ENCODE peak calls at places on chromosomes 7 and 10, in four cellular contexts. E is OCI-LY7, Z is body of pancreas, V is fibroblast of lung. R is an unnamed sample.

GRCh38 chr7:43864126-43864525 is 5.2 kb downstream of the MRPS24 start:
- DNase-seq in Z (no peak), E (no peak), V (no peak), R (no peak)

GRCh38 chr10:96709525-96709924 is 10.8 kb downstream of the PIK3AP1 start:
- DNase-seq in E (no peak), Z (no peak), V (no peak), R (no peak)

GRCh38 chr10:115772606-115773005 is 500.4 kb downstream of the GFRA1 start:
- DNase-seq in E (no peak), Z (no peak), V (peak; percentile 79), R (peak; percentile 89)

GRCh38 chr7:144534655-144535395 is 131.3 kb upstream of the NOBOX start:
- DNase-seq in V (no peak), E (no peak), Z (no peak), R (no peak)

GRCh38 chr10:21759232-21759631 is 225.2 kb downstream of the MLLT10 start:
- DNase-seq in Z (no peak), E (no peak), V (no peak), R (no peak)

GRCh38 chr7:128135275-128136214 is 104.3 kb upstream of the LRRC4 start:
- DNase-seq in E (peak; percentile 71), Z (peak; percentile 39), V (peak; percentile 49), R (peak; percentile 51)

GRCh38 chr7:66741706-66742053 is 1.1 kb downstream of the RABGEF1 start:
- DNase-seq in Z (peak; percentile 37), E (no peak), V (peak; percentile 29), R (peak; percentile 38)

GRCh38 chr10:102645741-102646609 is 1.7 kb downstream of the TRIM8 start:
- DNase-seq in E (peak; percentile 82), V (peak; percentile 99), Z (peak; percentile 74), R (peak; percentile 95)

GRCh38 chr10:2477154-2477553 is 590.2 kb upstream of the PFKP start:
- DNase-seq in Z (no peak), E (no peak), V (no peak), R (no peak)

GRCh38 chr7:107938448-107939250 is 47.7 kb downstream of the DLD start:
- DNase-seq in E (no peak), V (peak; percentile 57), Z (no peak), R (peak; percentile 34)

GRCh38 chr10:31897506-31897905 is 31.1 kb downstream of the ARHGAP12 start:
- DNase-seq in V (peak; percentile 21), E (no peak), Z (no peak), R (peak; percentile 37)

GRCh38 chr10:14384915-14385314 is 54.2 kb upstream of the FRMD4A start:
- DNase-seq in Z (no peak), E (no peak), V (no peak), R (no peak)

GRCh38 chr7:104137971-104138370 is 69.8 kb downstream of the ORC5 start:
- DNase-seq in V (peak; percentile 44), E (no peak), Z (no peak), R (peak; percentile 38)

GRCh38 chr10:100996678-100997363 is 2.8 kb upstream of the LZTS2 start:
- DNase-seq in V (no peak), Z (peak; percentile 50), E (peak; percentile 57), R (no peak)

GRCh38 chr7:30937426-30937825 is 25.8 kb downstream of the AQP1 start:
- DNase-seq in E (no peak), Z (no peak), V (no peak), R (no peak)

GRCh38 chr7:72751978-72752377 is 76.0 kb downstream of the TYW1B start:
- DNase-seq in E (no peak), V (no peak), Z (no peak), R (no peak)

GRCh38 chr10:98424308-98425254 is 9.6 kb upstream of the PYROXD2 start:
- DNase-seq in V (no peak), Z (no peak), E (no peak), R (no peak)

GRCh38 chr10:129792864-129793263 is 171.2 kb downstream of the EBF3 start:
- DNase-seq in V (no peak), E (no peak), Z (no peak), R (no peak)

GRCh38 chr10:86310291-86310690 is 56.3 kb downstream of the GRID1 start:
- DNase-seq in E (no peak), V (no peak), Z (no peak), R (no peak)

GRCh38 chr7:29951206-29951605 is 38.4 kb downstream of the SCRN1 start:
- DNase-seq in E (no peak), V (no peak), Z (no peak), R (no peak)

GRCh38 chr7:44733708-44734481 is 14.8 kb upstream of the ZMIZ2 start:
- DNase-seq in V (peak; percentile 66), Z (no peak), E (no peak), R (peak; percentile 90)

GRCh38 chr7:107961399-107961798 is 41.6 kb downstream of the LAMB1 start:
- DNase-seq in Z (peak; percentile 37), E (no peak), V (peak; percentile 50), R (peak; percentile 55)

GRCh38 chr7:49776994-49777393 is 3.6 kb downstream of the VWC2 start:
- DNase-seq in E (no peak), V (no peak), Z (no peak), R (no peak)

GRCh38 chr7:77223261-77223660 is 23.6 kb upstream of the FGL2 start:
- DNase-seq in Z (no peak), E (no peak), V (no peak), R (no peak)

GRCh38 chr10:110864662-110865140 is 7.0 kb upstream of the PDCD4 start:
- DNase-seq in Z (no peak), E (peak; percentile 89), V (no peak), R (peak; percentile 11)

GRCh38 chr7:75646551-75647102 is 92.1 kb downstream of the HIP1 start:
- DNase-seq in E (no peak), V (no peak), Z (no peak), R (no peak)

GRCh38 chr7:117152213-117153007 is 170.4 kb downstream of the WNT2 start:
- DNase-seq in V (no peak), Z (no peak), E (no peak), R (no peak)

GRCh38 chr7:136179154-136179553 is 202.0 kb upstream of the MTPN start:
- DNase-seq in V (no peak), Z (no peak), E (no peak), R (no peak)

GRCh38 chr10:21929070-21929469 is 74.5 kb downstream of the DNAJC1 start:
- DNase-seq in E (no peak), V (no peak), Z (no peak), R (peak; percentile 11)

GRCh38 chr10:11782793-11783557 is 40.2 kb upstream of the PROSER2 start:
- DNase-seq in V (peak; percentile 70), E (peak; percentile 75), Z (no peak), R (peak; percentile 77)
- TF ChIP-seq CTCF in V (peak; percentile 52), E (peak; percentile 91), Z (peak; percentile 77), R (peak; percentile 61)

GRCh38 chr10:121378402-121378801 is 219.8 kb downstream of the FGFR2 start:
- DNase-seq in Z (no peak), V (no peak), E (no peak), R (no peak)

GRCh38 chr10:121374121-121374520 is 224.1 kb downstream of the FGFR2 start:
- DNase-seq in V (no peak), E (no peak), Z (no peak), R (no peak)

GRCh38 chr10:121375201-121375600 is 223.0 kb downstream of the FGFR2 start:
- DNase-seq in Z (no peak), V (no peak), E (no peak), R (no peak)

GRCh38 chr10:121380211-121380610 is 218.0 kb downstream of the FGFR2 start:
- DNase-seq in E (no peak), V (no peak), Z (no peak), R (no peak)

GRCh38 chr10:121379025-121379424 is 219.2 kb downstream of the FGFR2 start:
- DNase-seq in V (no peak), Z (no peak), E (no peak), R (no peak)
- H3K4me3 ChIP-seq in V (no peak overlapping the region), Z (no peak overlapping the region), E (no peak overlapping the region), R (no peak overlapping the region)

DNA sequence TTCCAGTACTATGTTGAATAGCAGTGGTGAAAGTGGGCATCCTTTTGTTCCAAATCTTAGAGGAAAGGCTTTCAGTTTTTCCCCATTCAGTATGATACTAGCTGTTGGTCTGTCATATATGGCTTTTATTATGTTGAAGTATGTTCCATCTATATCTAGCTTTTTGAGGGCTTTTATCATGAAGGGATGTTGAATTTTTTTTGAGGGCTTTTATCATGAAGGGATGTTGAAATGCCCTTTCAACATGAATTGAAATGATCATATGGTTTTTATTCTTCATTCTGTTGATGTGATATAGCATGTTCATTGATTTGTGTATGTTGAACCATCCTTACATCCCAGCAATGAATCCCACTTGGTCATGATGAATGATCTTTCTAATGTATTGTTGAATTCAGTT is 75.3 kb downstream of the KIF20B start:
- DNase-seq in V (no peak), E (no peak), Z (no peak), R (no peak)
- TF ChIP-seq CTCF in V (no peak), E (no peak), Z (no peak), R (no peak)

GRCh38 chr7:134785842-134786241 is 6.4 kb downstream of the CALD1 start:
- DNase-seq in V (no peak), Z (no peak), E (no peak), R (no peak)
- H3K4me3 ChIP-seq in V (no peak overlapping the region), Z (no peak overlapping the region), E (no peak overlapping the region), R (no peak overlapping the region)

GRCh38 chr7:80732635-80733034 is 94.2 kb downstream of the CD36 start:
- DNase-seq in Z (no peak), E (peak; percentile 10), V (no peak), R (no peak)
- TF ChIP-seq CTCF in Z (no peak), E (peak; percentile 70), V (no peak), R (peak; percentile 13)

GRCh38 chr10:73774637-73775036 is 7.2 kb upstream of the CHCHD1 start:
- DNase-seq in Z (no peak), V (peak; percentile 33), E (peak; percentile 53), R (peak; percentile 58)
- H3K4me3 ChIP-seq in Z (no peak overlapping the region), V (peak overlapping the region; percentile 87), E (peak overlapping the region; percentile 82), R (peak overlapping the region; percentile 62)

R was measured in cardiac fibroblast.